ENCODE peak calls at places on chromosomes 4 and X, in seven cellular contexts. V is prostate gland, L is HFFc6, O is GM23338, U is cardiac fibroblast, D is mucosa of descending colon, C is neural progenitor cell. B is an unnamed sample.

GRCh38 chr4:107589269-107589668 is 130.8 kb downstream of the PAPSS1 start:
- DNase-seq in O (no peak), C (no peak), V (no peak), L (no peak), D (no peak), U (no peak), B (no peak)

GRCh38 chr4:8410641-8411271 is 29.8 kb downstream of the ACOX3 start:
- DNase-seq in O (peak), D (no peak), V (peak), U (peak), L (peak), C (peak), B (peak)

GRCh38 chr4:176261481-176261880 is 7.5 kb downstream of the ASB5 start:
- DNase-seq in L (no peak), O (no peak), D (no peak), V (no peak), U (no peak), C (no peak), B (no peak)

GRCh38 chrX:20284444-20284843 is 17.7 kb upstream of the RPS6KA3 start:
- DNase-seq in O (no peak), V (no peak), L (no peak), C (no peak), U (no peak), D (no peak), B (no peak)

GRCh38 chr4:72842323-72842722 is 227.2 kb downstream of the COX18 start:
- DNase-seq in D (no peak), C (no peak), O (no peak), U (no peak), L (no peak), V (no peak), B (peak)

GRCh38 chr4:107740950-107741701 is 21.1 kb upstream of the PAPSS1 start:
- DNase-seq in L (peak), O (no peak), U (peak), V (peak), C (no peak), D (no peak), B (no peak)

GRCh38 chr4:100362363-100362762 is 155.5 kb downstream of the EMCN start:
- DNase-seq in C (no peak), O (no peak), U (peak), V (no peak), L (peak), D (no peak), B (no peak)

GRCh38 chr4:36426741-36427140 is 145.3 kb downstream of the DTHD1 start:
- DNase-seq in L (no peak), C (no peak), V (no peak), D (no peak), O (no peak), U (no peak), B (no peak)

GRCh38 chrX:104913348-104913747 is 307.1 kb downstream of the TEX13A start:
- DNase-seq in C (peak), V (no peak), U (peak), L (peak), O (peak), D (no peak), B (peak)

GRCh38 chr4:4603067-4603466 is 61.2 kb upstream of the STX18 start:
- DNase-seq in V (no peak), O (no peak), U (peak), L (no peak), C (no peak), D (no peak), B (no peak)

GRCh38 chr4:147707892-147708672 is 23.8 kb upstream of the ARHGAP10 start:
- DNase-seq in O (peak), V (peak), U (peak), C (peak), D (no peak), L (peak), B (peak)

GRCh38 chr4:73859614-73860088 is 6.6 kb downstream of the PF4V1 start:
- DNase-seq in C (no peak), L (peak), V (no peak), U (peak), O (no peak), D (no peak), B (no peak)

GRCh38 chrX:110374544-110374943 is 15.9 kb downstream of the RTL9 start:
- DNase-seq in O (no peak), V (no peak), C (no peak), D (no peak), L (no peak), U (no peak), B (no peak)

GRCh38 chr4:83548151-83548905 is 12.4 kb downstream of the GPAT3 start:
- DNase-seq in D (peak), C (no peak), L (peak), O (peak), U (peak), V (peak), B (peak)

GRCh38 chr4:83556836-83557235 is 20.9 kb downstream of the GPAT3 start:
- DNase-seq in V (no peak), D (no peak), U (no peak), O (no peak), L (no peak), C (no peak), B (no peak)

GRCh38 chr4:41160010-41160789 is 54.1 kb downstream of the APBB2 start:
- DNase-seq in L (peak), D (no peak), C (no peak), O (no peak), V (no peak), U (peak), B (peak)

GRCh38 chrX:54413753-54414152 is 26.5 kb upstream of the TSR2 start:
- DNase-seq in O (no peak), C (no peak), D (no peak), U (peak), V (no peak), L (no peak), B (peak)

GRCh38 chrX:20547649-20548051 is 280.9 kb upstream of the RPS6KA3 start:
- DNase-seq in V (peak), O (no peak), D (no peak), U (peak), L (peak), C (no peak), B (peak)

GRCh38 chr4:43394976-43395375 is 502.5 kb downstream of the GRXCR1 start:
- DNase-seq in O (no peak), D (no peak), U (peak), L (no peak), V (no peak), C (no peak), B (peak)

GRCh38 chr4:98720871-98721480 is 62.6 kb upstream of the TSPAN5 start:
- DNase-seq in D (no peak), V (no peak), L (peak), U (no peak), O (no peak), C (no peak), B (peak)

GRCh38 chr4:160880186-160880585 is 1283.6 kb downstream of the FSTL5 start:
- DNase-seq in C (peak), V (no peak), O (no peak), L (no peak), U (no peak), D (no peak), B (no peak)

GRCh38 chr4:4590496-4590895 is 48.6 kb upstream of the STX18 start:
- DNase-seq in L (peak), D (no peak), O (no peak), C (no peak), U (no peak), V (no peak), B (no peak)

GRCh38 chr4:119297795-119298194 is 24.1 kb downstream of the FABP2 start:
- DNase-seq in V (no peak), D (no peak), U (no peak), O (no peak), L (no peak), C (no peak), B (no peak)

GRCh38 chr4:79947386-79947785 is 125.6 kb downstream of the ANTXR2 start:
- DNase-seq in V (no peak), D (no peak), U (no peak), L (no peak), O (no peak), C (no peak), B (no peak)

GRCh38 chrX:40887476-40887875 is 152.1 kb upstream of the MED14 start:
- DNase-seq in V (no peak), C (no peak), O (no peak), U (no peak), D (no peak), L (peak), B (no peak)

GRCh38 chr4:54289316-54289715 is 60.2 kb downstream of the PDGFRA start:
- DNase-seq in C (no peak), U (no peak), L (no peak), O (no peak), D (no peak), V (no peak), B (no peak)

GRCh38 chrX:23403849-23404248 is 69.2 kb downstream of the PTCHD1 start:
- DNase-seq in C (peak), O (peak), U (no peak), D (no peak), V (no peak), L (no peak), B (peak)

GRCh38 chr4:115234405-115235093 is 121.1 kb upstream of the NDST4 start:
- DNase-seq in D (no peak), U (no peak), O (peak), L (no peak), C (peak), V (no peak), B (peak)

GRCh38 chr4:83207497-83208105 is 77.0 kb downstream of the COQ2 start:
- DNase-seq in C (no peak), V (no peak), D (no peak), U (peak), O (peak), L (peak), B (peak)

GRCh38 chr4:48133668-48134444 is at the start of gene TXK:
- DNase-seq in O (no peak), D (no peak), L (no peak), V (no peak), C (no peak), U (peak), B (no peak)

GRCh38 chrX:71998836-71999509 is 88.3 kb downstream of the NHSL2 start:
- DNase-seq in C (peak), D (no peak), L (peak), V (no peak), O (peak), U (peak), B (peak)

GRCh38 chr4:18342847-18343246 is 321.3 kb upstream of the LCORL start:
- DNase-seq in U (no peak), O (no peak), D (no peak), C (no peak), V (no peak), L (no peak), B (no peak)

GRCh38 chrX:41092776-41093175 is 7.5 kb downstream of the USP9X start:
- DNase-seq in U (no peak), O (no peak), L (no peak), V (no peak), D (no peak), C (no peak), B (no peak)

GRCh38 chr4:25814323-25814722 is 48.5 kb downstream of the SEL1L3 start:
- DNase-seq in V (peak), L (peak), O (no peak), C (no peak), U (peak), D (no peak), B (no peak)

GRCh38 chrX:108537005-108537404 is 97.4 kb downstream of the COL4A5 start:
- DNase-seq in O (peak), U (peak), C (peak), V (peak), D (no peak), L (peak), B (peak)

GRCh38 chrX:40207626-40208025 is 109.9 kb upstream of the BCOR start:
- DNase-seq in D (no peak), C (no peak), V (no peak), U (no peak), O (no peak), L (peak), B (peak)

GRCh38 chr4:109648266-109648996 is 54.8 kb downstream of the CASP6 start:
- DNase-seq in D (no peak), C (no peak), O (no peak), V (no peak), U (no peak), L (no peak), B (no peak)

GRCh38 chrX:15413101-15413500 is 28.9 kb upstream of the VEGFD start:
- DNase-seq in D (no peak), U (no peak), O (no peak), L (no peak), C (peak), V (no peak), B (no peak)
- TF ChIP-seq CTCF in D (no peak), U (no peak), O (no peak), L (no peak), C (no peak), V (no peak), B (no peak)

GRCh38 chr4:10089346-10089745 is 27.3 kb downstream of the WDR1 start:
- DNase-seq in V (no peak), C (no peak), O (peak), D (peak), U (no peak), L (no peak), B (peak)
- TF ChIP-seq CTCF in V (no peak), C (peak), O (peak), D (peak), U (peak), L (peak), B (no peak)

DNA sequence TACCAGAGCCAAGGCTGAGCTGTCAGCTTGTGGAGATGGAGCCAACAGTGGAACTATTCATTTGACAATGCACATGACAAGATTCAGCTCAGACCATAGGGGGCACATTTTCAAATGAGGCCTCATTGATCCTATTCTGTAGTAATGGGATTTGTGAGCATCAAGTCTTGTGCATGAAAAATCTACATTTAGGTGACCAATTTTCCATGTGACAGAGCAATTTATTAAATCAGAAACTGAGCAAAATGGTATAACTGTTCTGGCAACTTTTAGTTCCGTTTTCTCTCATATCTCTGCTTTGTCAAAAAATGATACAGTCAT is 108.5 kb upstream of the PCDH18 start:
- DNase-seq in D (no peak), C (no peak), O (no peak), V (no peak), L (no peak), U (no peak), B (no peak)
- TF ChIP-seq CTCF in D (no peak), C (no peak), O (no peak), V (no peak), L (no peak), U (no peak), B (no peak)

GRCh38 chrX:149909324-149910177 is 19.8 kb upstream of the HSFX4 start:
- DNase-seq in V (no peak), L (no peak), O (no peak), C (no peak), U (no peak), D (no peak), B (no peak)

GRCh38 chrX:149908308-149908707 is 21.1 kb upstream of the HSFX4 start:
- DNase-seq in V (no peak), O (no peak), L (no peak), D (no peak), U (no peak), C (no peak), B (no peak)

GRCh38 chrX:149898554-149898953 is 17.6 kb downstream of the MAGEA8 start:
- DNase-seq in L (no peak), V (no peak), C (no peak), O (no peak), D (no peak), U (no peak), B (no peak)

GRCh38 chrX:149908727-149909126 is 20.6 kb upstream of the HSFX4 start:
- DNase-seq in L (no peak), O (no peak), U (no peak), C (no peak), V (no peak), D (no peak), B (no peak)

GRCh38 chrX:149903889-149904748 is 23.1 kb downstream of the MAGEA8 start:
- DNase-seq in C (no peak), O (peak), U (peak), D (no peak), V (no peak), L (no peak), B (peak)
- TF ChIP-seq CTCF in C (peak), O (peak), U (peak), D (no peak), V (no peak), L (peak), B (no peak)

GRCh38 chrX:131626681-131627296 is 82.9 kb downstream of the OR13H1 start:
- DNase-seq in U (peak), C (peak), O (peak), V (no peak), D (no peak), L (no peak), B (peak)
- TF ChIP-seq CTCF in U (peak), C (peak), O (peak), V (no peak), D (no peak), L (no peak), B (peak)

B was measured in MCF 10A.